ENCODE peak calls at places on chromosomes 11 and 22, in ten cellular contexts. F is kidney epithelial cell; P is chondrocyte; I is activated T-helper 1 cell treated with anti-CD3 and anti-CD28 coated beads, Interleukin-2, amount 50 U/mL, for 16 hours; Q is left ventricle myocardium superior; T is GM04504; O is NCI-H774; C is left ventricle myocardium inferior; A is midbrain; K is mammary epithelial cell. N is an unnamed sample.

GRCh38 chr11:75667268-75667830 is 1.5 kb downstream of the MAP6 start:
- DNase-seq in Q (peak; percentile 63), C (peak; percentile 33), K (no peak), I (no peak), P (no peak), T (no peak), A (peak; percentile 16), O (no peak), F (no peak), N (peak; percentile 44)

GRCh38 chr22:44957267-44957905 is 52.4 kb downstream of the PHF21B start:
- DNase-seq in T (no peak), K (no peak), I (no peak), F (no peak), P (no peak), Q (no peak), C (no peak), A (no peak), O (no peak), N (no peak)

GRCh38 chr11:396511-396947 is 2.5 kb downstream of the PKP3 start:
- DNase-seq in T (no peak), C (no peak), P (no peak), O (no peak), F (no peak), Q (peak; percentile 33), K (no peak), I (no peak), A (no peak), N (no peak)

GRCh38 chr11:112538529-112538928 is 277.9 kb upstream of the PLET1 start:
- DNase-seq in T (no peak), O (no peak), C (no peak), F (no peak), K (no peak), I (no peak), P (no peak), A (no peak), Q (no peak), N (no peak)

GRCh38 chr11:30561691-30562412 is 24.3 kb downstream of the MPPED2 start:
- DNase-seq in T (no peak), K (no peak), C (no peak), O (no peak), A (no peak), F (no peak), Q (no peak), P (no peak), I (no peak), N (no peak)

GRCh38 chr22:45271667-45272188 is 13.0 kb upstream of the UPK3A start:
- DNase-seq in P (no peak), K (no peak), O (no peak), C (peak; percentile 71), F (no peak), I (no peak), T (no peak), A (peak; percentile 75), Q (peak; percentile 81), N (peak; percentile 62)

GRCh38 chr22:46280999-46281623 is 13.3 kb downstream of the TTC38 start:
- DNase-seq in A (peak; percentile 41), Q (no peak), K (no peak), T (no peak), O (no peak), P (no peak), I (no peak), F (no peak), C (no peak), N (no peak)

GRCh38 chr11:68749501-68750196 is 1.7 kb downstream of the TESMIN start:
- DNase-seq in I (no peak), C (no peak), T (no peak), O (no peak), Q (no peak), A (no peak), F (no peak), P (no peak), K (no peak), N (no peak)

GRCh38 chr11:33257160-33257896 is at the start of gene HIPK3:
- DNase-seq in P (peak; percentile 94), F (no peak), O (peak; percentile 84), A (peak; percentile 81), T (peak; percentile 68), Q (peak; percentile 92), I (peak; percentile 65), K (peak; percentile 71), C (peak; percentile 87), N (peak; percentile 82)

GRCh38 chr22:21587803-21588611 is 20.5 kb downstream of the UBE2L3 start:
- DNase-seq in I (peak; percentile 10), Q (no peak), K (no peak), O (no peak), C (no peak), A (peak; percentile 54), T (no peak), P (no peak), F (no peak), N (peak; percentile 20)

GRCh38 chr22:39013923-39014722 is at the start of gene APOBEC3C:
- DNase-seq in C (peak; percentile 76), A (peak; percentile 2), P (no peak), I (peak; percentile 64), T (peak; percentile 71), K (peak; percentile 86), F (peak; percentile 66), O (no peak), Q (peak; percentile 77), N (peak; percentile 95)

GRCh38 chr22:35231585-35232084 is 25.7 kb upstream of the HMGXB4 start:
- DNase-seq in P (no peak), I (peak; percentile 47), O (peak; percentile 40), Q (peak; percentile 48), K (peak; percentile 68), T (peak; percentile 26), C (peak; percentile 33), F (peak; percentile 38), A (peak; percentile 29), N (peak; percentile 42)

N was measured in adrenal gland.